ENCODE peak calls at places on chromosomes 13 and 19, in four cellular contexts. One of them, this sample, is unnamed.

GRCh38 chr13:109586509-109587346 is 199.7 kb downstream of the IRS2 start:
- DNase-seq in K562: no peak
- DNase-seq in WTC11: no peak
- DNase-seq in HepG2: no peak
- DNase-seq in this sample: no peak

GRCh38 chr13:24264976-24265375 is 44.4 kb upstream of the C1QTNF9 start:
- DNase-seq in HepG2: no peak
- DNase-seq in WTC11: no peak
- DNase-seq in K562: no peak
- DNase-seq in this sample: no peak

GRCh38 chr13:75877092-75877491 is 241.0 kb downstream of the LMO7 start:
- DNase-seq in WTC11: no peak
- DNase-seq in HepG2: no peak
- DNase-seq in K562: no peak
- DNase-seq in this sample: no peak

GRCh38 chr19:45793178-45793564 is 526 bp upstream of the DMWD start:
- DNase-seq in K562: no peak
- DNase-seq in HepG2: no peak
- DNase-seq in WTC11: no peak
- DNase-seq in this sample: no peak

GRCh38 chr19:13846533-13847032 is 30.4 kb upstream of the NANOS3 start:
- DNase-seq in K562: peak
- DNase-seq in WTC11: peak
- DNase-seq in HepG2: peak
- DNase-seq in this sample: no peak

GRCh38 chr19:33251526-33252090 is 26.0 kb upstream of the SLC7A10 start:
- DNase-seq in HepG2: no peak
- DNase-seq in WTC11: no peak
- DNase-seq in K562: no peak
- DNase-seq in this sample: no peak

GRCh38 chr19:19475845-19476828 is 39.2 kb downstream of the TSSK6 start:
- DNase-seq in K562: peak
- DNase-seq in HepG2: peak
- DNase-seq in WTC11: peak
- DNase-seq in this sample: peak

GRCh38 chr19:48470281-48470680 is 1.1 kb downstream of the CYTH2 start:
- DNase-seq in WTC11: no peak
- DNase-seq in HepG2: no peak
- DNase-seq in K562: no peak
- DNase-seq in this sample: no peak

GRCh38 chr13:101217086-101217485 is 199.2 kb downstream of the NALCN start:
- DNase-seq in WTC11: no peak
- DNase-seq in K562: no peak
- DNase-seq in HepG2: no peak
- DNase-seq in this sample: no peak

GRCh38 chr13:75635101-75635620 is 969 bp upstream of the LMO7 start:
- DNase-seq in WTC11: no peak
- DNase-seq in K562: no peak
- DNase-seq in HepG2: peak
- DNase-seq in this sample: peak

GRCh38 chr13:95834134-95834765 is 157.3 kb downstream of the DNAJC3 start:
- DNase-seq in HepG2: peak
- DNase-seq in WTC11: peak
- DNase-seq in K562: peak
- DNase-seq in this sample: peak
- TF ChIP-seq ELF4 in HepG2: no peak
- TF ChIP-seq ELF4 in WTC11: no peak
- TF ChIP-seq ELF4 in K562: no peak
- TF ChIP-seq ELF4 in this sample: no peak

GRCh38 chr19:30390356-30390988 is 18.3 kb downstream of the ZNF536 start:
- DNase-seq in WTC11: no peak
- DNase-seq in K562: no peak
- DNase-seq in HepG2: no peak
- DNase-seq in this sample: no peak
- TF ChIP-seq ELF4 in WTC11: no peak
- TF ChIP-seq ELF4 in K562: no peak
- TF ChIP-seq ELF4 in HepG2: no peak
- TF ChIP-seq ELF4 in this sample: no peak

DNA sequence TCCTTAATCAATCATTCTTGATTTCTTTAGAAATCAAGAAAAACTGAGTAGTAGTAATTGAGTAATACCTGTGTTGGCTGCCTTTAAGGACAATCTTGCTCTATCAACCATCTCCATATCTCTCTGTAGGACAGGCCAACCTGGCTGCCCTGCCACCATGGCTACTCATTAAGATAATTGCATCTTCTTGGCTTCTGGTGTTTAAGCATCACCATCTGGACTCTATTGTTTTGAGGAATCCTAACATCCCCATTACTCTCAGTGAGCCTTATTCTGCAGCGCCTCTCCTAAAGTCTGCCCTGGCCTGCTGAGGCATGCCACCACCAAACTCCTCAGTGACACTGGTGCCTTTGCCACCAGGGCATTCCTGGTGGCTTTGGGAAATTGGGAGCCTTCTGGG is 442.6 kb upstream of the ZNF507 start:
- DNase-seq in K562: no peak
- DNase-seq in WTC11: no peak
- DNase-seq in HepG2: no peak
- DNase-seq in this sample: no peak
- TF ChIP-seq ELF4 in K562: no peak
- TF ChIP-seq ELF4 in WTC11: no peak
- TF ChIP-seq ELF4 in HepG2: no peak
- TF ChIP-seq ELF4 in this sample: no peak

GRCh38 chr19:10295847-10296591 is 6.3 kb downstream of the ICAM5 start:
- DNase-seq in K562: peak
- DNase-seq in HepG2: no peak
- DNase-seq in WTC11: peak
- DNase-seq in this sample: no peak

GRCh38 chr19:10305139-10305806 is 4.3 kb downstream of the ZGLP1 start:
- DNase-seq in HepG2: no peak
- DNase-seq in WTC11: no peak
- DNase-seq in K562: no peak
- DNase-seq in this sample: no peak

GRCh38 chr19:10294368-10294697 is 4.6 kb downstream of the ICAM5 start:
- DNase-seq in K562: peak
- DNase-seq in HepG2: no peak
- DNase-seq in WTC11: peak
- DNase-seq in this sample: no peak

GRCh38 chr19:10295305-10295846 is 5.6 kb downstream of the ICAM5 start:
- DNase-seq in WTC11: peak
- DNase-seq in K562: peak
- DNase-seq in HepG2: no peak
- DNase-seq in this sample: no peak

DNA sequence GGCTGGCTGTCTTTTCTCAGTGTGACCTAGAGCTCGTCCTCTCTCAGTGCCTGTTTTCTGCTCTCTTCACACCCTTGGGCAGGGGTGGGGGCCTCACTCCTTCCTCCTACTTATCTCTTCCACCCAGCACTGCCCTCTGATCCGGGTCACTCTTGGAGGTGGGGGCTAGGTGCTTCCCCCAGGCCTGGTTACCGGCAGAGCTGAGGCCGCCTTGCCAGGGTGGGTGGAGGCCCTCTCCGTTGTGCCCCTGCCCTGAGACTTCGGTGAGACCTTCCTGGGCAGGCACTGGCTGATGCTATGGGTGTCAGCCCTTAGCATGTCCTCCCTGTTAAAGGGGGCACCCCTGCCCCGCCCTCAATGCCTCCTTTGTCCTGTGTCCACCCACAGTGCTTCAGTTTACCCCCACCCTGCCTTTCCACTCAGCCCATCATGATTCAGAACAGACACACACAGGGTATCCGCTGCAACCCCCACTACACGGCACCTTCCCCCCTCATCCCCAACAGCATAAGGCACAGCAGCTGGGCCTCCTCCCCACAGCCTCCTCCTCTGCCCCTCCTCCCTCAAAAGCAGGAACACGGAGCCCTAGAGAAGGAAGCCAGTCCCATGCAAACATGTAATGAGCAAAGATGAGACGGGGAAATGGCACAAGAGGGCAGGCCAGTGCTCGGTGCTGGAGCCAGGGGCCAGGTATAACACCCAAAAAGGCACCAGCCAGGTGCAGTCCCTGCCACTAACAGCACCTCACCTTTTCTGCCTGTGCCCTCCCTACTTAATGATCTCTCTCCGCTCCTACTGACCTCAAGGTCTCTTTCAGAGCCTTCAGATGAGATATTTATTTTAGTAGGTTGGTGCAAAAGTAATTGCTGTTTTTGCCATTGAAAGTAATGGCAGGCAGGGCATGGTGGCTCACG is 9.8 kb downstream of the ZGLP1 start:
- DNase-seq in WTC11: no peak
- DNase-seq in K562: peak
- DNase-seq in HepG2: no peak
- DNase-seq in this sample: no peak
- TF ChIP-seq ELF4 in WTC11: no peak
- TF ChIP-seq ELF4 in K562: peak
- TF ChIP-seq ELF4 in HepG2: no peak
- TF ChIP-seq ELF4 in this sample: no peak

GRCh38 chr13:30845297-30846214 is 60.5 kb upstream of the MEDAG start:
- DNase-seq in WTC11: no peak
- DNase-seq in K562: no peak
- DNase-seq in HepG2: peak
- DNase-seq in this sample: no peak
- TF ChIP-seq ELF4 in WTC11: no peak
- TF ChIP-seq ELF4 in K562: no peak
- TF ChIP-seq ELF4 in HepG2: peak
- TF ChIP-seq ELF4 in this sample: no peak

GRCh38 chr13:27969866-27970229 is 733 bp upstream of the CDX2 start:
- DNase-seq in HepG2: no peak
- DNase-seq in K562: no peak
- DNase-seq in WTC11: no peak
- DNase-seq in this sample: no peak

GRCh38 chr13:27970382-27971235 is 1.5 kb upstream of the CDX2 start:
- DNase-seq in WTC11: no peak
- DNase-seq in HepG2: no peak
- DNase-seq in K562: no peak
- DNase-seq in this sample: no peak

GRCh38 chr13:27967736-27968315 is 1.3 kb downstream of the CDX2 start:
- DNase-seq in HepG2: no peak
- DNase-seq in WTC11: no peak
- DNase-seq in K562: no peak
- DNase-seq in this sample: peak

GRCh38 chr13:27968316-27969072 is 621 bp downstream of the CDX2 start:
- DNase-seq in K562: no peak
- DNase-seq in HepG2: no peak
- DNase-seq in WTC11: peak
- DNase-seq in this sample: peak

GRCh38 chr13:27969073-27969865 is at the start of gene CDX2:
- DNase-seq in WTC11: peak
- DNase-seq in K562: no peak
- DNase-seq in HepG2: no peak
- DNase-seq in this sample: peak
- TF ChIP-seq ELF4 in WTC11: no peak
- TF ChIP-seq ELF4 in K562: no peak
- TF ChIP-seq ELF4 in HepG2: no peak
- TF ChIP-seq ELF4 in this sample: no peak

DNA sequence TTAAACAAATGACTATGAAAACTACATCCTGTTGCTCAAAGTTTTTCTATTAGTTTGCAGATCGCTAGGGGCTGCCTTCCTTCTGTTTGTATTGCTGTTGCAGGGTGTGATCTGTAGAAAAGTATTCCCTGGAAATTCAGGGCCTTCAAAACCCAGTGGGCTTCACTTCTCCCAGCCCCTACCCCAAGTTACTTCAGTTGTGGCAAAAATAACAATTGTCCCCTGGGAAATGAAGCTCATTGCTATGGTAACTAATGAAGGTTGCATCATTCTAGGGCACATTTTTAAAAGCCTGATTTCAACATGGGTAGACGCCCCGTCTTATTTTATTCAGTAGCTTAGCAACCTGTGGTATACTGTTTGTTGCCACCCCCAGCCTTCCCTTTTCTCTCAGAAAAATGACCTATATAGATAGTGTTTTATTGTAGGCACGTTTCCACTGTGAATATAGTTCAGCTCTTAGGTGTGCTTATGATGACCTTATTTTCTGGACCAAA is 60.9 kb downstream of the WDFY2 start:
- DNase-seq in HepG2: no peak
- DNase-seq in K562: no peak
- DNase-seq in WTC11: no peak
- DNase-seq in this sample: no peak
- TF ChIP-seq ELF4 in HepG2: no peak
- TF ChIP-seq ELF4 in K562: no peak
- TF ChIP-seq ELF4 in WTC11: no peak
- TF ChIP-seq ELF4 in this sample: no peak